ENCODE peak calls at places on chromosomes 4 and X, in five cellular contexts. D is cardiac muscle cell, W is astrocyte of the cerebellum, G is fibroblast of mammary gland, A is MM.1S. V is an unnamed sample.

GRCh38 chrX:129495941-129496340 is 27.3 kb downstream of the SMARCA1 start:
- DNase-seq in G (peak), A (no peak), W (no peak), D (no peak), V (peak)

GRCh38 chr4:87426865-87427517 is 4.6 kb downstream of the NUDT9 start:
- DNase-seq in A (no peak), D (no peak), W (no peak), G (no peak), V (no peak)

GRCh38 chrX:10597871-10598270 is 22.5 kb downstream of the MID1 start:
- DNase-seq in A (no peak), G (peak), W (no peak), D (peak), V (no peak)

GRCh38 chrX:108310511-108310910 is 127.7 kb downstream of the COL4A6 start:
- DNase-seq in A (no peak), W (no peak), D (peak), G (no peak), V (peak)

GRCh38 chr4:55087016-55087929 is 38.1 kb downstream of the KDR start:
- DNase-seq in D (no peak), G (peak), W (no peak), A (no peak), V (no peak)

GRCh38 chrX:136780738-136781137 is at the start of gene ARHGEF6:
- DNase-seq in A (peak), G (no peak), W (no peak), D (no peak), V (peak)

GRCh38 chr4:99362768-99363167 is 10.2 kb upstream of the ADH1C start:
- DNase-seq in A (no peak), W (no peak), G (no peak), D (no peak), V (no peak)

GRCh38 chr4:119646347-119647071 is 17.9 kb upstream of the PDE5A start:
- DNase-seq in W (peak), D (peak), G (peak), A (no peak), V (peak)

GRCh38 chr4:108533245-108533844 is 87.0 kb upstream of the RPL34 start:
- DNase-seq in G (no peak), A (no peak), D (peak), W (no peak), V (no peak)

GRCh38 chrX:52988985-52989917 is 30.9 kb upstream of the FAM156A start:
- DNase-seq in G (peak), D (no peak), A (no peak), W (no peak), V (no peak)

GRCh38 chr4:89899854-89900253 is 5.2 kb downstream of the MMRN1 start:
- DNase-seq in D (no peak), W (no peak), A (no peak), G (no peak), V (no peak)

GRCh38 chr4:174215936-174216699 is 67.3 kb downstream of the FBXO8 start:
- DNase-seq in D (no peak), W (no peak), G (no peak), A (no peak), V (peak)

GRCh38 chr4:89539797-89540711 is 232.5 kb upstream of the GPRIN3 start:
- DNase-seq in D (peak), W (no peak), A (no peak), G (peak), V (peak)

GRCh38 chr4:116427666-116428065 is 657.7 kb downstream of the TRAM1L1 start:
- DNase-seq in W (no peak), A (no peak), G (no peak), D (no peak), V (no peak)

GRCh38 chr4:184320630-184321029 is 103.0 kb upstream of the ENPP6 start:
- DNase-seq in A (no peak), W (no peak), D (no peak), G (no peak), V (no peak)

GRCh38 chr4:117987464-117987863 is 46.8 kb upstream of the NDST3 start:
- DNase-seq in A (no peak), W (no peak), G (no peak), D (peak), V (no peak)

GRCh38 chr4:22268350-22269025 is 247.4 kb downstream of the ADGRA3 start:
- DNase-seq in A (no peak), G (no peak), W (no peak), D (no peak), V (no peak)

GRCh38 chr4:149754526-149754925 is 61.1 kb downstream of the IQCM start:
- DNase-seq in G (peak), W (peak), D (peak), A (no peak), V (peak)

GRCh38 chrX:31851761-31852160 is 779.9 kb upstream of the FTHL17 start:
- DNase-seq in A (no peak), W (no peak), D (no peak), G (no peak), V (no peak)

GRCh38 chr4:108219998-108220397 is 51.3 kb upstream of the LEF1 start:
- DNase-seq in D (no peak), W (no peak), A (no peak), G (no peak), V (no peak)

GRCh38 chr4:76706581-76706980 is 191.4 kb downstream of the SOWAHB start:
- DNase-seq in W (no peak), G (peak), A (no peak), D (peak), V (no peak)

GRCh38 chr4:823093-823760 is 2.7 kb downstream of the CPLX1 start:
- DNase-seq in W (no peak), D (no peak), G (no peak), A (no peak), V (no peak)

GRCh38 chrX:1531106-1531890 is 5.7 kb downstream of the P2RY8 start:
- DNase-seq in G (no peak), A (no peak), W (no peak), D (no peak), V (no peak)

GRCh38 chr4:169416997-169417396 is 146.2 kb upstream of the SH3RF1 start:
- DNase-seq in W (no peak), D (no peak), G (no peak), A (no peak), V (peak)

GRCh38 chr4:89226665-89227572 is 80.7 kb downstream of the GPRIN3 start:
- DNase-seq in D (peak), W (peak), A (peak), G (peak), V (peak)

GRCh38 chr4:1052231-1052671 is 40.8 kb downstream of the FGFRL1 start:
- DNase-seq in A (no peak), D (no peak), W (no peak), G (no peak), V (no peak)

GRCh38 chr4:78695910-78696309 is 80.2 kb upstream of the BMP2K start:
- DNase-seq in G (no peak), D (no peak), A (no peak), W (no peak), V (no peak)

GRCh38 chrX:110318664-110318968 is 731 bp upstream of the AMMECR1 start:
- DNase-seq in W (no peak), D (no peak), G (no peak), A (no peak), V (peak)

GRCh38 chr4:101258782-101259353 is 88.5 kb downstream of the PPP3CA start:
- DNase-seq in D (no peak), G (peak), W (no peak), A (no peak), V (no peak)

GRCh38 chr4:169492436-169493163 is 119.8 kb downstream of the NEK1 start:
- DNase-seq in W (peak), D (peak), A (peak), G (peak), V (peak)

GRCh38 chrX:130575831-130576404 is 174.1 kb downstream of the RBMX2 start:
- DNase-seq in A (peak), W (peak), G (peak), D (peak), V (peak)

GRCh38 chr4:47926667-47927258 is 12.4 kb upstream of the NFXL1 start:
- DNase-seq in D (peak), G (peak), A (peak), W (no peak), V (peak)

GRCh38 chr4:154741877-154742851 is 1.6 kb upstream of the LRAT start:
- DNase-seq in G (no peak), W (no peak), D (peak), A (no peak), V (peak)

GRCh38 chr4:154740462-154740861 is 3.3 kb upstream of the LRAT start:
- DNase-seq in D (no peak), G (no peak), W (no peak), A (no peak), V (no peak)

GRCh38 chr4:154739111-154739510 is 4.7 kb upstream of the LRAT start:
- DNase-seq in W (no peak), D (no peak), A (no peak), G (no peak), V (no peak)

GRCh38 chr4:154743683-154744340 is at the start of gene LRAT:
- DNase-seq in W (no peak), A (no peak), G (peak), D (no peak), V (no peak)

GRCh38 chr4:154741131-154741530 is 2.7 kb upstream of the LRAT start:
- DNase-seq in G (no peak), W (no peak), A (no peak), D (no peak), V (no peak)
- H3K4me3 ChIP-seq in G (no peak), W (no peak), A (no peak), D (no peak), V (no peak)

GRCh38 chrX:47570794-47571193 is 9.8 kb downstream of the ARAF start:
- DNase-seq in D (no peak), G (no peak), W (no peak), A (no peak), V (no peak)

GRCh38 chrX:47573334-47574095 is 8.7 kb upstream of the TIMP1 start:
- DNase-seq in D (peak), G (peak), W (no peak), A (no peak), V (peak)

GRCh38 chrX:47572773-47573333 is 9.4 kb upstream of the TIMP1 start:
- DNase-seq in G (no peak), A (no peak), W (no peak), D (no peak), V (no peak)

GRCh38 chrX:47571896-47572295 is 10.3 kb upstream of the TIMP1 start:
- DNase-seq in A (no peak), D (no peak), W (no peak), G (no peak), V (no peak)

DNA sequence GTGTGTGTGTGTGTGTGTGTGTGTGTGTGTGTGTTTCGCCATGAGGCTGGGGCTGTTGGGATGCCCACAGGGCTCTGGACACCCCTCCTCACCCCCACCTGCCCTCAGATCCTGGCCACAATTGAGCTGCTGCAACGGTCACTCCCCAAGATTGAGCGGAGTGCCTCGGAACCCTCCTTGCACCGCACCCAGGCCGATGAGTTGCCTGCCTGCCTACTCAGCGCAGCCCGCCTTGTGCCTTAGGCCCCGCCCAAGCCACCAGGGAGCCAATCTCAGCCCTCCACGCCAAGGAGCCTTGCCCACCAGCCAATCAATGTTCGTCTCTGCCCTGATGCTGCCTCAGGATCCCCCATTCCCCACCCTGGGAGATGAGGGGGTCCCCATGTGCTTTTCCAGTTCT is 10.2 kb downstream of the ARAF start:
- DNase-seq in W (no peak), A (no peak), D (no peak), G (no peak), V (no peak)
- TF ChIP-seq CTCF in W (no peak), A (no peak), D (no peak), G (no peak), V (no peak)

DNA sequence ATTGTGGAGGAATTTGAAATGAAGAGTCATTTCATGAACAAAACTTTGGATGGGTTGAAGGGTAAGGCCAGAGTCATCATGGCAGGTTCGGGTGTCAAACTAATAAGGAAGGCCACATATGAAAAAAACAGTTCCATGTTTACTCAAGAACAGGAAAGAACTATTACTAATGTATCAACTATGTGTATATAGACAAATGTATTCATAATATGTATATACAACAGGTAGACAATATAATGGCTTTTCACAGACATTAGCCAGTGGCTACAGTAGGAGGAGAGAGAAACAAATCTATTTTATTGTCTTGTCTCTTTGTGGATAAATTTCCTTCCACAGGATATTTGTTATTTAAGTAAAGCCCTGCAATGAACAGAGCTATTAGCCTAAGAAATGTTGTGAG is 101.1 kb downstream of the CBLL2 start:
- DNase-seq in D (no peak), G (no peak), W (no peak), A (no peak), V (no peak)
- H3K4me3 ChIP-seq in D (no peak), G (no peak), W (no peak), A (no peak), V (no peak)

GRCh38 chr4:37674446-37674845 is 11.7 kb downstream of the RELL1 start:
- DNase-seq in W (no peak), D (no peak), G (no peak), A (no peak), V (no peak)
- TF ChIP-seq CTCF in W (no peak), D (no peak), G (no peak), A (no peak), V (no peak)